ENCODE peak calls at places on chromosomes 1 and 21, in five cellular contexts. W, U, N, T and A are unnamed samples.
A peak's percentile ranks its signal among the peaks of the same experiment; 100 is the strongest.

GRCh38 chr1:30688920-30689794 is 34.2 kb downstream of the MATN1 start:
- DNase-seq in N (no peak), U (no peak), W (no peak), T (no peak), A (peak; percentile 45)

GRCh38 chr1:87171199-87171598 is 157.5 kb upstream of the LMO4 start:
- DNase-seq in U (no peak), N (no peak), W (no peak), T (no peak), A (no peak)

GRCh38 chr21:23887709-23888303 is 1719.5 kb downstream of the MRPL39 start:
- DNase-seq in N (no peak), T (no peak), W (peak; percentile 45), U (no peak), A (no peak)

GRCh38 chr1:999797-1000356 is at the start of gene HES4:
- DNase-seq in U (peak; percentile 88), W (peak; percentile 55), T (peak; percentile 69), N (peak; percentile 96), A (peak; percentile 90)

GRCh38 chr21:42677339-42678117 is 24.1 kb downstream of the PDE9A start:
- DNase-seq in W (no peak), N (no peak), T (peak; percentile 69), U (no peak), A (no peak)

GRCh38 chr1:162892916-162893714 is 32.1 kb upstream of the CCDC190 start:
- DNase-seq in U (no peak), W (no peak), N (no peak), T (no peak), A (no peak)

GRCh38 chr1:110210604-110211502 is 739 bp downstream of the KCNC4 start:
- DNase-seq in N (peak; percentile 75), T (no peak), U (peak; percentile 25), W (peak; percentile 55), A (peak; percentile 82)

GRCh38 chr21:28126521-28127317 is 866.0 kb downstream of the LTN1 start:
- DNase-seq in U (no peak), N (no peak), T (no peak), W (no peak), A (no peak)

GRCh38 chr1:29540801-29541357 is 304.6 kb downstream of the PTPRU start:
- DNase-seq in W (no peak), T (no peak), N (no peak), U (no peak), A (no peak)